ENCODE peak calls at places on chromosome 17, in five cellular contexts. U is PC-3, Q is fibroblast of lung, E is hepatocyte, D is neural progenitor cell. S is an unnamed sample.
A peak's percentile ranks its signal among the peaks of the same experiment; 100 is the strongest.

GRCh38 chr17:44599298-44600175 is 42.3 kb downstream of the FZD2 start:
- DNase-seq in D (peak; percentile 70), U (peak; percentile 94), Q (peak; percentile 100), E (peak; percentile 83), S (no peak)

GRCh38 chr17:17055286-17056166 is 13.3 kb downstream of the MPRIP start:
- DNase-seq in U (no peak), Q (no peak), D (no peak), E (no peak), S (peak; percentile 57)

GRCh38 chr17:27533874-27534815 is 77.9 kb downstream of the KSR1 start:
- DNase-seq in Q (peak; percentile 96), D (peak; percentile 54), U (peak; percentile 48), E (no peak), S (no peak)

GRCh38 chr17:40179923-40180659 is 2.8 kb downstream of the RAPGEFL1 start:
- DNase-seq in E (no peak), D (no peak), U (no peak), Q (peak; percentile 40), S (peak; percentile 68)

GRCh38 chr17:17315142-17315821 is 12.1 kb downstream of the NT5M start:
- DNase-seq in Q (no peak), D (no peak), E (no peak), U (no peak), S (no peak)

GRCh38 chr17:46782250-46782953 is 36.1 kb downstream of the WNT3 start:
- DNase-seq in D (peak; percentile 62), U (peak; percentile 84), Q (no peak), E (peak; percentile 67), S (no peak)

GRCh38 chr17:60333628-60334031 is 58.3 kb downstream of the USP32 start:
- DNase-seq in D (no peak), E (no peak), Q (peak; percentile 31), U (no peak), S (no peak)

GRCh38 chr17:45812102-45812501 is 28.0 kb downstream of the CRHR1 start:
- DNase-seq in Q (peak; percentile 5), U (peak; percentile 47), D (peak; percentile 51), E (no peak), S (peak; percentile 25)

GRCh38 chr17:63706346-63707102 is 6.6 kb upstream of the LIMD2 start:
- DNase-seq in D (no peak), E (no peak), U (no peak), Q (no peak), S (no peak)

GRCh38 chr17:41692722-41693521 is 4.2 kb downstream of the EIF1 start:
- DNase-seq in E (no peak), Q (no peak), U (no peak), D (no peak), S (no peak)

GRCh38 chr17:17853811-17854527 is 17.2 kb upstream of the SREBF1 start:
- DNase-seq in D (no peak), Q (no peak), E (no peak), U (peak; percentile 67), S (no peak)

GRCh38 chr17:17904171-17905035 is 67.6 kb upstream of the SREBF1 start:
- DNase-seq in E (no peak), Q (no peak), U (no peak), D (no peak), S (no peak)

GRCh38 chr17:1399366-1399678 is 700 bp downstream of the YWHAE start:
- DNase-seq in E (peak; percentile 71), U (no peak), Q (no peak), D (no peak), S (no peak)

GRCh38 chr17:42843358-42843934 is 934 bp upstream of the AOC2 start:
- DNase-seq in U (peak; percentile 63), D (peak; percentile 72), Q (peak; percentile 81), E (peak; percentile 80), S (peak; percentile 45)

GRCh38 chr17:61714300-61714699 is 123.3 kb upstream of the NACA2 start:
- DNase-seq in D (no peak), Q (no peak), E (no peak), U (no peak), S (no peak)

GRCh38 chr17:64261422-64262124 is 1.5 kb downstream of the TEX2 start:
- DNase-seq in U (no peak), Q (no peak), E (no peak), D (no peak), S (no peak)

GRCh38 chr17:40358323-40359038 is 6.1 kb downstream of the GJD3 start:
- DNase-seq in U (peak; percentile 87), Q (peak; percentile 85), D (peak; percentile 91), E (peak; percentile 93), S (peak; percentile 80)

GRCh38 chr17:29238133-29238850 is 8.4 kb upstream of the CRYBA1 start:
- DNase-seq in D (no peak), Q (peak; percentile 66), U (no peak), E (no peak), S (no peak)

GRCh38 chr17:50097455-50097854 is 2.3 kb downstream of the PDK2 start:
- DNase-seq in Q (no peak), E (no peak), U (no peak), D (no peak), S (no peak)

GRCh38 chr17:13728751-13729150 is 127.0 kb upstream of the HS3ST3A1 start:
- DNase-seq in U (peak; percentile 91), Q (no peak), D (no peak), E (no peak), S (no peak)

GRCh38 chr17:62895650-62896301 is 70.3 kb upstream of the TANC2 start:
- DNase-seq in U (no peak), D (no peak), Q (no peak), E (no peak), S (no peak)

GRCh38 chr17:39077874-39078273 is 73.6 kb downstream of the PLXDC1 start:
- DNase-seq in D (no peak), Q (no peak), E (no peak), U (no peak), S (no peak)

GRCh38 chr17:46023783-46024388 is 24.8 kb downstream of the STH start:
- DNase-seq in Q (no peak), U (no peak), E (no peak), D (no peak), S (no peak)

GRCh38 chr17:7651097-7651958 is 602 bp downstream of the ATP1B2 start:
- DNase-seq in E (peak; percentile 55), D (peak; percentile 70), U (no peak), Q (no peak), S (no peak)
- TF ChIP-seq EZH2 in E (peak; percentile 59), D (peak; percentile 45), U (no peak), Q (peak; percentile 85), S (no peak)

GRCh38 chr17:4365628-4366311 is 705 bp downstream of the UBE2G1 start:
- DNase-seq in U (no peak), Q (no peak), D (peak; percentile 80), E (peak; percentile 77), S (peak; percentile 49)

GRCh38 chr17:4365103-4365627 is 1.3 kb downstream of the UBE2G1 start:
- DNase-seq in E (peak; percentile 94), U (peak; percentile 86), Q (peak; percentile 93), D (peak; percentile 92), S (peak; percentile 96)

GRCh38 chr17:4364622-4365041 is 1.8 kb downstream of the UBE2G1 start:
- DNase-seq in U (no peak), Q (no peak), E (no peak), D (no peak), S (no peak)

GRCh38 chr17:4368341-4368740 is 1.9 kb upstream of the UBE2G1 start:
- DNase-seq in Q (no peak), E (no peak), U (no peak), D (no peak), S (no peak)

DNA sequence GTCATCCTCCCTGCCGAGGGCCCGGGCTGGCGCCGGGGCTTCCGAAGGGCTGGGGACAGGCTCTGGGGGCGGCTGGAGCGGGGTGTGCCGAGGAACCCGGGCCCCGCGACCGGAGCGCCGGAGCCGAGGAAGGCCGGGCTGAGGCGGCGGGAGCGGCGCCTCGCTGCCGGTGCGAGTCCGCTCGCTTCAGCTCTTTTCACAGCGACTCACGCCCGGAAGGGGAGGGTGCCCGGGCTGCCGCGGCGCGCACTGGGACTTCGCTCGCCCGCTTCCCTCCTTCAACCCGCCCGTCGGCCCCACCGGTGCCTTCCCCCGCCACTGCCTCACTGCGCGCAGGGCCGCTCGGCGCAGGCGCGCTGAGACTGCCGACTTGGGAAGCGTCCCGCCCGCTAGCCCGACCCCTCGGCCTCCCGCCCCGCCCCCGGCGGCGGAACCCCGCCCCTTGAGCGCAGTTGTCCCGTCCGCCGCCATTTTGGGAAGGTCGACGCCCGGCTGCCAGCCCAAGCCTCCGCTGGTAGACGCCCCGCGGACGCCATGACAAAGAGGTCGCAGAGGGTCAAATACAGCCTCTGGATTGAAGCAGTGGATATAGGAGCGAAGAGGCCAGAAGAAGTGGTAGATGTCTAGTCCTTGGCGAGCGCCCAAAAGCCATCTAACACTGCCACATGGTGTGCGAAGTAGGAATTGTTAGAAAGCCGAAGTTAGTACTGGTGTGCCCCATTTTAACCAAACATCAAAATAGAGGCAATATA is at the start of gene UBE2G1:
- DNase-seq in U (peak; percentile 94), Q (peak; percentile 96), D (peak; percentile 99), E (peak; percentile 99), S (peak; percentile 98)
- TF ChIP-seq CTCF in U (peak; percentile 22), Q (peak; percentile 10), D (peak; percentile 43), E (peak; percentile 44), S (peak; percentile 43)

GRCh38 chr17:48646183-48647102 is 20.3 kb upstream of the HOXB9 start:
- DNase-seq in Q (no peak), E (no peak), U (no peak), D (peak; percentile 42), S (no peak)

GRCh38 chr17:48644159-48644558 is 18.0 kb upstream of the HOXB9 start:
- DNase-seq in U (no peak), D (no peak), E (no peak), Q (no peak), S (no peak)

GRCh38 chr17:48643697-48644012 is 17.5 kb upstream of the HOXB9 start:
- DNase-seq in D (no peak), Q (no peak), U (no peak), E (no peak), S (no peak)

GRCh38 chr17:48645639-48646182 is 19.6 kb upstream of the HOXB9 start:
- DNase-seq in D (no peak), U (no peak), E (no peak), Q (no peak), S (no peak)

DNA sequence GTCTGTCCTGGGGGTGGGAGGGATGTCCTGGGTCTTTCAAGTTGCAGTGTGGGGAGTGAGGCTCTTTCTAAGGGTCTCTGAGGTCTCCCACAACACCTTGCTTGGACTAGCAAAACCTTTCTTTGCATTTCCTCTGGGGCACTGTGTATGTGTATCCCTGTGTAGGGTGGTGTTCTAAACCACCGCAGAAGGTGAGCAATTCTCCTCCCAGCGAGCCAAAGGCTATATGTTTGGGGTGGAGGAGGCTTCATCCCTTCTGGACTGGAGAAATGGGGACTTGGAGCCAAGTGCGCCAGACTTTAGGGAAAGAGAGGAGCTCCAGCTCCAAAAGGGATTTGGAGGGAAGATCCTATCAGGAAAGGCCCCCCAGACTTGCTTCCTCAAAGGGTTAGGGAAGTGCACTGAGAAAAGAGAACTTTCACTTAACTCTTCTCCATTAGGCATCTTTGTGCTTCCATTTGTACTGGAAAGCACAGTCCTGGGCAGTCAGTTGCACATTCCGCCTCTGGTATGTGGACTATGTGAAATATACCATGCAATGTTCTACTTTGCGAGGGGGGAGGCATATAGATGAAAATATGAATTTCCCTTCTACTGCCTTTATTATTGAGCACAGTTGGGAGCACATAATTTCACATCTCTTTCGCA is 18.9 kb upstream of the HOXB9 start:
- DNase-seq in U (no peak), Q (no peak), D (peak; percentile 1), E (no peak), S (no peak)
- TF ChIP-seq EZH2 in U (no peak), Q (no peak), D (no peak), E (no peak), S (no peak)

DNA sequence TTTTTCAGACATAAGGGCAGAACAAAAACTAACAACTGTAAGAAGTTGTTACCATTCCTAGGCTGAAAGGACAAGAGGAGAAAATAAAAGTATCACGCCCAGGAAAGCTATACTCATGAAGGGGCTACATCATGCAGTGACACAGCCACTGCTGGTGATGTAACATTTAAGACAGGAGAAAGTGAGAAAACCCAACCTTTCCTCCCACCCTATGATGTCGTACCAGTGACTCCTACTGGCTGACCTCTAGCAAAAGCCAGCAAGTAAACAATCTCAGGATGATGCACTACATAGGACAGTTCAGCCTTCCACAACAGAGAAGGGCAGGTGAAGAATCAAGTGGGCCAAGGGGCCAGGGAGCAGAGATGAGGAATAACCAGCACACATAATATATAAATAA is 14.0 kb upstream of the OR1E2 start:
- DNase-seq in U (peak; percentile 17), D (peak; percentile 34), E (peak; percentile 10), Q (peak; percentile 1), S (peak; percentile 10)
- TF ChIP-seq CTCF in U (peak; percentile 47), D (peak; percentile 46), E (no peak), Q (no peak), S (peak; percentile 21)